ENCODE peak calls at places on chromosome 12, in nine cellular contexts. One of them, this sample, is unnamed.

GRCh38 chr12:25493682-25494081 is 59.4 kb downstream of the LMNTD1 start:
- DNase-seq in RPMI8226: no peak
- DNase-seq in KG1: no peak
- DNase-seq in stimulated activated CD4-positive, alpha-beta T cell treated with anti-CD3 and anti-CD28 coated beads, TNF-alpha, amount 100 ng/mL, for 48 hours: no peak
- DNase-seq in cardiac muscle cell: no peak
- DNase-seq in hepatocyte: no peak
- DNase-seq in ecto neural progenitor cell: no peak
- DNase-seq in left ventricle myocardium inferior: no peak
- DNase-seq in heart left ventricle: no peak
- DNase-seq in this sample: no peak

GRCh38 chr12:2084553-2085296 is 31.9 kb downstream of the CACNA1C start:
- DNase-seq in RPMI8226: no peak
- DNase-seq in KG1: no peak
- DNase-seq in stimulated activated CD4-positive, alpha-beta T cell treated with anti-CD3 and anti-CD28 coated beads, TNF-alpha, amount 100 ng/mL, for 48 hours: no peak
- DNase-seq in cardiac muscle cell: no peak
- DNase-seq in hepatocyte: no peak
- DNase-seq in ecto neural progenitor cell: no peak
- DNase-seq in left ventricle myocardium inferior: peak; percentile 45
- DNase-seq in heart left ventricle: peak; percentile 41
- DNase-seq in this sample: no peak

GRCh38 chr12:28278499-28278898 is 88.2 kb downstream of the CCDC91 start:
- DNase-seq in RPMI8226: no peak
- DNase-seq in KG1: no peak
- DNase-seq in stimulated activated CD4-positive, alpha-beta T cell treated with anti-CD3 and anti-CD28 coated beads, TNF-alpha, amount 100 ng/mL, for 48 hours: no peak
- DNase-seq in cardiac muscle cell: no peak
- DNase-seq in hepatocyte: no peak
- DNase-seq in ecto neural progenitor cell: no peak
- DNase-seq in left ventricle myocardium inferior: no peak
- DNase-seq in heart left ventricle: no peak
- DNase-seq in this sample: no peak

GRCh38 chr12:93247313-93248057 is 130.2 kb upstream of the NUDT4 start:
- DNase-seq in RPMI8226: no peak
- DNase-seq in KG1: no peak
- DNase-seq in stimulated activated CD4-positive, alpha-beta T cell treated with anti-CD3 and anti-CD28 coated beads, TNF-alpha, amount 100 ng/mL, for 48 hours: no peak
- DNase-seq in cardiac muscle cell: no peak
- DNase-seq in hepatocyte: no peak
- DNase-seq in ecto neural progenitor cell: no peak
- DNase-seq in left ventricle myocardium inferior: no peak
- DNase-seq in heart left ventricle: peak; percentile 28
- DNase-seq in this sample: no peak

GRCh38 chr12:128111951-128112350 is 155.0 kb upstream of the TMEM132C start:
- DNase-seq in RPMI8226: no peak
- DNase-seq in KG1: no peak
- DNase-seq in stimulated activated CD4-positive, alpha-beta T cell treated with anti-CD3 and anti-CD28 coated beads, TNF-alpha, amount 100 ng/mL, for 48 hours: no peak
- DNase-seq in cardiac muscle cell: peak; percentile 28
- DNase-seq in hepatocyte: no peak
- DNase-seq in ecto neural progenitor cell: peak; percentile 51
- DNase-seq in left ventricle myocardium inferior: no peak
- DNase-seq in heart left ventricle: no peak
- DNase-seq in this sample: no peak

GRCh38 chr12:48201091-48201490 is 2.0 kb downstream of the OR10AD1 start:
- DNase-seq in RPMI8226: no peak
- DNase-seq in KG1: no peak
- DNase-seq in stimulated activated CD4-positive, alpha-beta T cell treated with anti-CD3 and anti-CD28 coated beads, TNF-alpha, amount 100 ng/mL, for 48 hours: no peak
- DNase-seq in cardiac muscle cell: no peak
- DNase-seq in hepatocyte: no peak
- DNase-seq in ecto neural progenitor cell: no peak
- DNase-seq in left ventricle myocardium inferior: no peak
- DNase-seq in heart left ventricle: no peak
- DNase-seq in this sample: no peak

GRCh38 chr12:62711626-62712305 is 223.2 kb downstream of the PPM1H start:
- DNase-seq in RPMI8226: no peak
- DNase-seq in KG1: no peak
- DNase-seq in stimulated activated CD4-positive, alpha-beta T cell treated with anti-CD3 and anti-CD28 coated beads, TNF-alpha, amount 100 ng/mL, for 48 hours: no peak
- DNase-seq in cardiac muscle cell: no peak
- DNase-seq in hepatocyte: no peak
- DNase-seq in ecto neural progenitor cell: peak; percentile 64
- DNase-seq in left ventricle myocardium inferior: no peak
- DNase-seq in heart left ventricle: no peak
- DNase-seq in this sample: no peak

GRCh38 chr12:11718768-11719253 is 69.3 kb downstream of the ETV6 start:
- DNase-seq in RPMI8226: no peak
- DNase-seq in KG1: no peak
- DNase-seq in stimulated activated CD4-positive, alpha-beta T cell treated with anti-CD3 and anti-CD28 coated beads, TNF-alpha, amount 100 ng/mL, for 48 hours: no peak
- DNase-seq in cardiac muscle cell: peak; percentile 38
- DNase-seq in hepatocyte: no peak
- DNase-seq in ecto neural progenitor cell: no peak
- DNase-seq in left ventricle myocardium inferior: no peak
- DNase-seq in heart left ventricle: no peak
- DNase-seq in this sample: no peak

GRCh38 chr12:45343269-45344051 is 127.6 kb downstream of the ANO6 start:
- DNase-seq in RPMI8226: no peak
- DNase-seq in KG1: no peak
- DNase-seq in stimulated activated CD4-positive, alpha-beta T cell treated with anti-CD3 and anti-CD28 coated beads, TNF-alpha, amount 100 ng/mL, for 48 hours: no peak
- DNase-seq in cardiac muscle cell: no peak
- DNase-seq in hepatocyte: peak; percentile 24
- DNase-seq in ecto neural progenitor cell: no peak
- DNase-seq in left ventricle myocardium inferior: peak; percentile 32
- DNase-seq in heart left ventricle: no peak
- DNase-seq in this sample: no peak

GRCh38 chr12:63978519-63978918 is 134.0 kb downstream of the SRGAP1 start:
- DNase-seq in RPMI8226: no peak
- DNase-seq in KG1: no peak
- DNase-seq in stimulated activated CD4-positive, alpha-beta T cell treated with anti-CD3 and anti-CD28 coated beads, TNF-alpha, amount 100 ng/mL, for 48 hours: no peak
- DNase-seq in cardiac muscle cell: no peak
- DNase-seq in hepatocyte: no peak
- DNase-seq in ecto neural progenitor cell: no peak
- DNase-seq in left ventricle myocardium inferior: no peak
- DNase-seq in heart left ventricle: no peak
- DNase-seq in this sample: no peak

GRCh38 chr12:78703820-78704525 is 160.6 kb upstream of the SYT1 start:
- DNase-seq in RPMI8226: no peak
- DNase-seq in KG1: no peak
- DNase-seq in stimulated activated CD4-positive, alpha-beta T cell treated with anti-CD3 and anti-CD28 coated beads, TNF-alpha, amount 100 ng/mL, for 48 hours: no peak
- DNase-seq in cardiac muscle cell: no peak
- DNase-seq in hepatocyte: no peak
- DNase-seq in ecto neural progenitor cell: no peak
- DNase-seq in left ventricle myocardium inferior: no peak
- DNase-seq in heart left ventricle: no peak
- DNase-seq in this sample: no peak

GRCh38 chr12:44317651-44318126 is 481.8 kb downstream of the TMEM117 start:
- DNase-seq in RPMI8226: peak; percentile 6
- DNase-seq in KG1: no peak
- DNase-seq in stimulated activated CD4-positive, alpha-beta T cell treated with anti-CD3 and anti-CD28 coated beads, TNF-alpha, amount 100 ng/mL, for 48 hours: no peak
- DNase-seq in cardiac muscle cell: peak; percentile 49
- DNase-seq in hepatocyte: peak; percentile 43
- DNase-seq in ecto neural progenitor cell: peak; percentile 61
- DNase-seq in left ventricle myocardium inferior: no peak
- DNase-seq in heart left ventricle: no peak
- DNase-seq in this sample: no peak

GRCh38 chr12:119069029-119069731 is 87.8 kb downstream of the SRRM4 start:
- DNase-seq in RPMI8226: no peak
- DNase-seq in KG1: no peak
- DNase-seq in stimulated activated CD4-positive, alpha-beta T cell treated with anti-CD3 and anti-CD28 coated beads, TNF-alpha, amount 100 ng/mL, for 48 hours: no peak
- DNase-seq in cardiac muscle cell: no peak
- DNase-seq in hepatocyte: peak; percentile 7
- DNase-seq in ecto neural progenitor cell: no peak
- DNase-seq in left ventricle myocardium inferior: no peak
- DNase-seq in heart left ventricle: no peak
- DNase-seq in this sample: no peak

GRCh38 chr12:89427508-89428156 is 75.3 kb upstream of the DUSP6 start:
- DNase-seq in RPMI8226: no peak
- DNase-seq in KG1: no peak
- DNase-seq in stimulated activated CD4-positive, alpha-beta T cell treated with anti-CD3 and anti-CD28 coated beads, TNF-alpha, amount 100 ng/mL, for 48 hours: no peak
- DNase-seq in cardiac muscle cell: no peak
- DNase-seq in hepatocyte: no peak
- DNase-seq in ecto neural progenitor cell: no peak
- DNase-seq in left ventricle myocardium inferior: no peak
- DNase-seq in heart left ventricle: no peak
- DNase-seq in this sample: no peak

GRCh38 chr12:554001-554285 is 94.2 kb downstream of the B4GALNT3 start:
- DNase-seq in RPMI8226: no peak
- DNase-seq in KG1: no peak
- DNase-seq in stimulated activated CD4-positive, alpha-beta T cell treated with anti-CD3 and anti-CD28 coated beads, TNF-alpha, amount 100 ng/mL, for 48 hours: no peak
- DNase-seq in cardiac muscle cell: no peak
- DNase-seq in hepatocyte: no peak
- DNase-seq in ecto neural progenitor cell: no peak
- DNase-seq in left ventricle myocardium inferior: no peak
- DNase-seq in heart left ventricle: no peak
- DNase-seq in this sample: no peak

GRCh38 chr12:4829161-4829792 is 80.4 kb upstream of the KCNA1 start:
- DNase-seq in RPMI8226: no peak
- DNase-seq in KG1: no peak
- DNase-seq in stimulated activated CD4-positive, alpha-beta T cell treated with anti-CD3 and anti-CD28 coated beads, TNF-alpha, amount 100 ng/mL, for 48 hours: no peak
- DNase-seq in cardiac muscle cell: no peak
- DNase-seq in hepatocyte: no peak
- DNase-seq in ecto neural progenitor cell: no peak
- DNase-seq in left ventricle myocardium inferior: no peak
- DNase-seq in heart left ventricle: no peak
- DNase-seq in this sample: no peak

GRCh38 chr12:125228519-125229260 is 163.5 kb downstream of the AACS start:
- DNase-seq in RPMI8226: no peak
- DNase-seq in KG1: no peak
- DNase-seq in stimulated activated CD4-positive, alpha-beta T cell treated with anti-CD3 and anti-CD28 coated beads, TNF-alpha, amount 100 ng/mL, for 48 hours: no peak
- DNase-seq in cardiac muscle cell: no peak
- DNase-seq in hepatocyte: no peak
- DNase-seq in ecto neural progenitor cell: no peak
- DNase-seq in left ventricle myocardium inferior: no peak
- DNase-seq in heart left ventricle: no peak
- DNase-seq in this sample: no peak

GRCh38 chr12:49364989-49365388 is 2.3 kb upstream of the SPATS2 start:
- DNase-seq in RPMI8226: no peak
- DNase-seq in KG1: no peak
- DNase-seq in stimulated activated CD4-positive, alpha-beta T cell treated with anti-CD3 and anti-CD28 coated beads, TNF-alpha, amount 100 ng/mL, for 48 hours: no peak
- DNase-seq in cardiac muscle cell: no peak
- DNase-seq in hepatocyte: no peak
- DNase-seq in ecto neural progenitor cell: no peak
- DNase-seq in left ventricle myocardium inferior: no peak
- DNase-seq in heart left ventricle: no peak
- DNase-seq in this sample: no peak

GRCh38 chr12:120490833-120491512 is 4.9 kb upstream of the DYNLL1 start:
- DNase-seq in RPMI8226: no peak
- DNase-seq in KG1: no peak
- DNase-seq in stimulated activated CD4-positive, alpha-beta T cell treated with anti-CD3 and anti-CD28 coated beads, TNF-alpha, amount 100 ng/mL, for 48 hours: no peak
- DNase-seq in cardiac muscle cell: no peak
- DNase-seq in hepatocyte: no peak
- DNase-seq in ecto neural progenitor cell: no peak
- DNase-seq in left ventricle myocardium inferior: no peak
- DNase-seq in heart left ventricle: no peak
- DNase-seq in this sample: no peak

GRCh38 chr12:114025935-114026334 is 59.8 kb upstream of the RBM19 start:
- DNase-seq in RPMI8226: no peak
- DNase-seq in KG1: no peak
- DNase-seq in stimulated activated CD4-positive, alpha-beta T cell treated with anti-CD3 and anti-CD28 coated beads, TNF-alpha, amount 100 ng/mL, for 48 hours: no peak
- DNase-seq in cardiac muscle cell: peak; percentile 96
- DNase-seq in hepatocyte: no peak
- DNase-seq in ecto neural progenitor cell: no peak
- DNase-seq in left ventricle myocardium inferior: peak; percentile 38
- DNase-seq in heart left ventricle: peak; percentile 29
- DNase-seq in this sample: no peak

GRCh38 chr12:54428050-54429013 is 9.3 kb upstream of the ITGA5 start:
- DNase-seq in RPMI8226: no peak
- DNase-seq in KG1: no peak
- DNase-seq in stimulated activated CD4-positive, alpha-beta T cell treated with anti-CD3 and anti-CD28 coated beads, TNF-alpha, amount 100 ng/mL, for 48 hours: no peak
- DNase-seq in cardiac muscle cell: no peak
- DNase-seq in hepatocyte: no peak
- DNase-seq in ecto neural progenitor cell: no peak
- DNase-seq in left ventricle myocardium inferior: no peak
- DNase-seq in heart left ventricle: no peak
- DNase-seq in this sample: no peak

GRCh38 chr12:12467222-12467621 is 95.4 kb downstream of the DUSP16 start:
- DNase-seq in RPMI8226: no peak
- DNase-seq in KG1: no peak
- DNase-seq in stimulated activated CD4-positive, alpha-beta T cell treated with anti-CD3 and anti-CD28 coated beads, TNF-alpha, amount 100 ng/mL, for 48 hours: peak; percentile 16
- DNase-seq in cardiac muscle cell: no peak
- DNase-seq in hepatocyte: no peak
- DNase-seq in ecto neural progenitor cell: no peak
- DNase-seq in left ventricle myocardium inferior: no peak
- DNase-seq in heart left ventricle: no peak
- DNase-seq in this sample: no peak

GRCh38 chr12:109710747-109711595 is 2.7 kb upstream of the FAM222A start:
- DNase-seq in RPMI8226: no peak
- DNase-seq in KG1: no peak
- DNase-seq in stimulated activated CD4-positive, alpha-beta T cell treated with anti-CD3 and anti-CD28 coated beads, TNF-alpha, amount 100 ng/mL, for 48 hours: no peak
- DNase-seq in cardiac muscle cell: no peak
- DNase-seq in hepatocyte: no peak
- DNase-seq in ecto neural progenitor cell: peak; percentile 57
- DNase-seq in left ventricle myocardium inferior: no peak
- DNase-seq in heart left ventricle: no peak
- DNase-seq in this sample: no peak

GRCh38 chr12:42097971-42098370 is 46.7 kb downstream of the GXYLT1 start:
- DNase-seq in RPMI8226: no peak
- DNase-seq in KG1: no peak
- DNase-seq in stimulated activated CD4-positive, alpha-beta T cell treated with anti-CD3 and anti-CD28 coated beads, TNF-alpha, amount 100 ng/mL, for 48 hours: no peak
- DNase-seq in cardiac muscle cell: no peak
- DNase-seq in hepatocyte: no peak
- DNase-seq in ecto neural progenitor cell: no peak
- DNase-seq in left ventricle myocardium inferior: no peak
- DNase-seq in heart left ventricle: no peak
- DNase-seq in this sample: no peak

GRCh38 chr12:28883406-28883997 is 265.6 kb upstream of the FAR2 start:
- DNase-seq in RPMI8226: no peak
- DNase-seq in KG1: no peak
- DNase-seq in stimulated activated CD4-positive, alpha-beta T cell treated with anti-CD3 and anti-CD28 coated beads, TNF-alpha, amount 100 ng/mL, for 48 hours: no peak
- DNase-seq in cardiac muscle cell: no peak
- DNase-seq in hepatocyte: no peak
- DNase-seq in ecto neural progenitor cell: no peak
- DNase-seq in left ventricle myocardium inferior: no peak
- DNase-seq in heart left ventricle: no peak
- DNase-seq in this sample: no peak

GRCh38 chr12:65882504-65882903 is 58.2 kb downstream of the HMGA2 start:
- DNase-seq in RPMI8226: no peak
- DNase-seq in KG1: no peak
- DNase-seq in stimulated activated CD4-positive, alpha-beta T cell treated with anti-CD3 and anti-CD28 coated beads, TNF-alpha, amount 100 ng/mL, for 48 hours: no peak
- DNase-seq in cardiac muscle cell: no peak
- DNase-seq in hepatocyte: no peak
- DNase-seq in ecto neural progenitor cell: no peak
- DNase-seq in left ventricle myocardium inferior: no peak
- DNase-seq in heart left ventricle: no peak
- DNase-seq in this sample: no peak

GRCh38 chr12:76455582-76456345 is 103.8 kb downstream of the OSBPL8 start:
- DNase-seq in RPMI8226: peak; percentile 51
- DNase-seq in KG1: no peak
- DNase-seq in stimulated activated CD4-positive, alpha-beta T cell treated with anti-CD3 and anti-CD28 coated beads, TNF-alpha, amount 100 ng/mL, for 48 hours: peak; percentile 18
- DNase-seq in cardiac muscle cell: peak; percentile 60
- DNase-seq in hepatocyte: peak; percentile 79
- DNase-seq in ecto neural progenitor cell: no peak
- DNase-seq in left ventricle myocardium inferior: no peak
- DNase-seq in heart left ventricle: no peak
- DNase-seq in this sample: no peak

GRCh38 chr12:57325395-57325794 is 74.4 kb upstream of the STAC3 start:
- DNase-seq in RPMI8226: no peak
- DNase-seq in KG1: no peak
- DNase-seq in stimulated activated CD4-positive, alpha-beta T cell treated with anti-CD3 and anti-CD28 coated beads, TNF-alpha, amount 100 ng/mL, for 48 hours: no peak
- DNase-seq in cardiac muscle cell: no peak
- DNase-seq in hepatocyte: no peak
- DNase-seq in ecto neural progenitor cell: no peak
- DNase-seq in left ventricle myocardium inferior: no peak
- DNase-seq in heart left ventricle: no peak
- DNase-seq in this sample: no peak

GRCh38 chr12:54038760-54039414 is 6.0 kb downstream of the HOXC5 start:
- DNase-seq in RPMI8226: no peak
- DNase-seq in KG1: no peak
- DNase-seq in stimulated activated CD4-positive, alpha-beta T cell treated with anti-CD3 and anti-CD28 coated beads, TNF-alpha, amount 100 ng/mL, for 48 hours: no peak
- DNase-seq in cardiac muscle cell: no peak
- DNase-seq in hepatocyte: no peak
- DNase-seq in ecto neural progenitor cell: no peak
- DNase-seq in left ventricle myocardium inferior: no peak
- DNase-seq in heart left ventricle: no peak
- DNase-seq in this sample: no peak

GRCh38 chr12:74365178-74365964 is 172.3 kb upstream of the ATXN7L3B start:
- DNase-seq in RPMI8226: peak; percentile 35
- DNase-seq in KG1: no peak
- DNase-seq in stimulated activated CD4-positive, alpha-beta T cell treated with anti-CD3 and anti-CD28 coated beads, TNF-alpha, amount 100 ng/mL, for 48 hours: no peak
- DNase-seq in cardiac muscle cell: peak; percentile 5
- DNase-seq in hepatocyte: peak; percentile 10
- DNase-seq in ecto neural progenitor cell: no peak
- DNase-seq in left ventricle myocardium inferior: no peak
- DNase-seq in heart left ventricle: no peak
- DNase-seq in this sample: no peak

GRCh38 chr12:25089738-25090137 is 105.2 kb downstream of the DNAI7 start:
- DNase-seq in RPMI8226: peak; percentile 85
- DNase-seq in KG1: no peak
- DNase-seq in stimulated activated CD4-positive, alpha-beta T cell treated with anti-CD3 and anti-CD28 coated beads, TNF-alpha, amount 100 ng/mL, for 48 hours: no peak
- DNase-seq in cardiac muscle cell: no peak
- DNase-seq in hepatocyte: no peak
- DNase-seq in ecto neural progenitor cell: no peak
- DNase-seq in left ventricle myocardium inferior: no peak
- DNase-seq in heart left ventricle: no peak
- DNase-seq in this sample: no peak